ENCODE peak calls at places on chromosomes 6 and 20, in four cellular contexts. M is GM12891, W is K562, P is GM12878. H is an unnamed sample.

GRCh38 chr6:144064831-144065668 is 30.3 kb downstream of the SF3B5 start:
- DNase-seq in W (no peak), P (peak), M (no peak), H (no peak)

GRCh38 chr6:90701146-90701781 is 114.4 kb upstream of the MAP3K7 start:
- DNase-seq in P (no peak), W (no peak), M (no peak), H (peak)

GRCh38 chr6:151063339-151063738 is 176.4 kb upstream of the AKAP12 start:
- DNase-seq in P (no peak), M (no peak), W (no peak), H (no peak)

GRCh38 chr20:2616634-2617033 is 35.8 kb upstream of the NOP56 start:
- DNase-seq in P (no peak), W (no peak), M (no peak), H (no peak)

GRCh38 chr6:36963451-36964290 is 9.1 kb downstream of the PI16 start:
- DNase-seq in M (peak), P (no peak), W (no peak), H (peak)

GRCh38 chr6:80832337-80832736 is 725.9 kb downstream of the BCKDHB start:
- DNase-seq in P (no peak), W (no peak), M (no peak), H (no peak)

GRCh38 chr6:57207141-57207540 is 15.0 kb downstream of the RAB23 start:
- DNase-seq in M (no peak), P (no peak), W (no peak), H (no peak)

GRCh38 chr6:105432797-105433196 is 29.9 kb upstream of the PREP start:
- DNase-seq in M (no peak), P (no peak), W (no peak), H (no peak)

GRCh38 chr20:5715068-5715841 is 34.9 kb upstream of the SHLD1 start:
- DNase-seq in P (no peak), M (no peak), W (no peak), H (no peak)

GRCh38 chr20:43938932-43939761 is 24.5 kb downstream of the TOX2 start:
- DNase-seq in P (no peak), M (no peak), W (no peak), H (peak)

GRCh38 chr6:393391-394221 is 2.1 kb downstream of the IRF4 start:
- DNase-seq in P (no peak), M (no peak), W (no peak), H (no peak)

GRCh38 chr6:57307850-57308249 is 9.6 kb upstream of the PRIM2 start:
- DNase-seq in W (no peak), M (no peak), P (no peak), H (no peak)

GRCh38 chr20:25136643-25137559 is 55.0 kb upstream of the VSX1 start:
- DNase-seq in P (no peak), W (no peak), M (no peak), H (no peak)

GRCh38 chr6:129646617-129647016 is 63.4 kb downstream of the ARHGAP18 start:
- DNase-seq in W (no peak), P (peak), M (no peak), H (no peak)

GRCh38 chr6:35297541-35298481 is at the start of gene DEF6:
- DNase-seq in W (peak), P (peak), M (peak), H (peak)

GRCh38 chr20:61891916-61892649 is 173.6 kb downstream of the TAF4 start:
- DNase-seq in P (no peak), M (no peak), W (no peak), H (no peak)

GRCh38 chr6:92181347-92181746 is 1238.0 kb downstream of the EPHA7 start:
- DNase-seq in M (no peak), P (no peak), W (no peak), H (no peak)

GRCh38 chr6:13273931-13274706 is 54.2 kb downstream of the TBC1D7 start:
- DNase-seq in W (peak), M (no peak), P (peak), H (peak)

GRCh38 chr6:74755196-74755595 is 450.7 kb downstream of the COL12A1 start:
- DNase-seq in M (no peak), W (no peak), P (no peak), H (no peak)

GRCh38 chr6:19554356-19555225 is 282.6 kb upstream of the ID4 start:
- DNase-seq in W (no peak), P (no peak), M (no peak), H (no peak)

GRCh38 chr6:29850011-29850553 is 22.5 kb downstream of the HLA-G start:
- DNase-seq in M (no peak), W (peak), P (no peak), H (no peak)

GRCh38 chr6:35611235-35611634 is 77.5 kb downstream of the FKBP5 start:
- DNase-seq in W (no peak), P (no peak), M (no peak), H (no peak)

GRCh38 chr20:34390769-34391447 is 27.8 kb downstream of the ITCH start:
- DNase-seq in M (no peak), P (no peak), W (peak), H (no peak)

GRCh38 chr20:7993703-7994102 is 25.9 kb downstream of the TMX4 start:
- DNase-seq in M (no peak), W (no peak), P (no peak), H (no peak)

GRCh38 chr20:39849664-39850063 is 839.4 kb downstream of the MAFB start:
- DNase-seq in P (no peak), W (no peak), M (no peak), H (no peak)

DNA sequence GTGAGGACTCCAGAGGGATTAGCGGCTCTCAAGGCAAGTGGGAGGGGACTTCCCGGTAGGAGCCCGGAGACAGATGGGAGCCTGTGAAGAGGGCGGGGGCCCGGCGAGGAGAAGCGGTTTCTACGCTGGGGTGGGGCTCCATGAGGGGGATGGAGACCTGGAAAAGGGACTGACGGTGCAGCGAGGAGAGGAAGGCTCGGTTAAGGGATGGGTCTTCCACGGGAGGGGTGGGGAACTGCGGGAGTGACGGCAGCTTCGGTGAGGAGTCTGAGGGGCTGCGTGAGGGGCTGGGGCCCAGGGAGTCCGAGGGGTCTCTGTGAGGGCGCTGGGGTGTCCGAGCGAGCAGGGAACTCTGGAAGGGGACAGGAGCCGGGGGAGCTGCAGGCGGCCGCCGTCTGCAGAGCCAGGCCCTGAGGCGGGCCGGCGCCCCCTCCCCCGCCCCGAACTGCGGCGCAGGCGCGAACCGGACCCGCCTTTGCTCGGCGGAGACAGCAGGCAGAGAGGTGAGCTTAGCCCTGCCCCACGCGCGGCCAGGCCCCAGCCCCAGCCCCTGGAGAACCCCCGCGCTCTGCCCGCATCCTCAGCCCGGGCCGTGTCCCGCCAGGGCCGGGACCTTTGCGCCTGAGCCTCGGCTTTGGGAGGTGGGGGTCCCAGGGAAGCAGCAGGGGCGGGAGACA is at the start of gene NRSN2:
- DNase-seq in W (peak), M (peak), P (no peak), H (no peak)
- TF ChIP-seq SPI1 in W (peak), M (no peak), P (no peak), H (no peak)

GRCh38 chr20:42901689-42902518 is 287.8 kb downstream of the PTPRT start:
- DNase-seq in W (no peak), M (no peak), P (no peak), H (no peak)
- TF ChIP-seq SPI1 in W (no peak), M (no peak), P (no peak), H (no peak)

GRCh38 chr20:58175425-58175824 is 53.0 kb downstream of the ANKRD60 start:
- DNase-seq in P (no peak), W (no peak), M (no peak), H (no peak)
- TF ChIP-seq SPI1 in P (no peak), W (no peak), M (no peak), H (no peak)

GRCh38 chr20:37385659-37386504 is 39.9 kb downstream of the SRC start:
- DNase-seq in M (no peak), P (no peak), W (no peak), H (no peak)
- TF ChIP-seq SPI1 in M (no peak), P (no peak), W (no peak), H (no peak)

DNA sequence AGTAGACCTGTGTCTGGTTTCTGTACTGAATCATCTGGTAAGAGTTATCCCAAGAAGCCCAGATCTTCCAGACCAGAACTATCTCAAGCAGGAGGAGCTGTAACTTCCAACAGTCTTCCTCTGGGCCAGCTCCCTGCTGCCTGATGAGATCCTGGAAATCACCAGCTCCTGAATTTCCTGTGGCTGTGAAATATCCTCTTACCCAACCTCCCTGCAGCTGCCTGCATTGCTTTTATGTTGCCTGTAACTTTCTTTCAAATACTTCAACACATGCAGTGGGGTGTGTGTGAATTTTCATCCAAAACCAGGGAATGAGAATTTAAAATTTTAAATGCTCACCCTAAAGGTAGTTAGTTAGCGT is 160.5 kb upstream of the LAMP5 start:
- DNase-seq in M (no peak), P (no peak), W (no peak), H (no peak)
- TF ChIP-seq SPI1 in M (no peak), P (no peak), W (no peak), H (no peak)

GRCh38 chr20:16455296-16455695 is 118.0 kb downstream of the KIF16B start:
- DNase-seq in W (no peak), M (no peak), P (no peak), H (no peak)

GRCh38 chr20:16446246-16446645 is 127.0 kb downstream of the KIF16B start:
- DNase-seq in P (no peak), M (no peak), W (no peak), H (no peak)

GRCh38 chr20:16451970-16452369 is 121.3 kb downstream of the KIF16B start:
- DNase-seq in W (no peak), P (no peak), M (no peak), H (no peak)
- TF ChIP-seq SPI1 in W (no peak), P (no peak), M (no peak), H (no peak)

DNA sequence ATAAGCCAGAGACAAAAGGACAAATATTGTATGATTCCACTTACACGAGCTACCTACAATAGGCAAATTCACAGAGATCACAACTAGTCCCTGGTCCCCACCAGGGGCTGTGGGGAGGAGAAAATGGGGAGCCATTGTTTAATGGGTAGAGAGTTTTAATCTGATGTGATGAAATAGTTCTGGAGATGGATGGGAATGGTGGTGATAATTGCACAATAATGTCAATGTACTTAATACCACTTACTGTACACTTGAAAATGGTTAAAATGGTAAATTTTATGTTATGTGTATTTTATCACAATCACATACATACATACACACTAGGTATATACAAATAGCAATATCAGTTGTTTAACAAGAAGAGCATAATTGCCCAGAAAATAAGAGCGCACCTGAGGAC is 24.3 kb upstream of the GSTA3 start:
- DNase-seq in P (no peak), M (no peak), W (no peak), H (no peak)
- TF ChIP-seq SPI1 in P (no peak), M (no peak), W (no peak), H (no peak)

GRCh38 chr6:15313367-15313766 is 67.5 kb downstream of the JARID2 start:
- DNase-seq in W (no peak), M (no peak), P (no peak), H (peak)

GRCh38 chr6:15308445-15309213 is 62.8 kb downstream of the JARID2 start:
- DNase-seq in W (no peak), M (no peak), P (no peak), H (peak)

GRCh38 chr6:15310680-15311079 is 64.8 kb downstream of the JARID2 start:
- DNase-seq in W (no peak), M (no peak), P (no peak), H (no peak)

GRCh38 chr6:15312500-15312899 is 66.6 kb downstream of the JARID2 start:
- DNase-seq in W (no peak), P (no peak), M (no peak), H (no peak)

DNA sequence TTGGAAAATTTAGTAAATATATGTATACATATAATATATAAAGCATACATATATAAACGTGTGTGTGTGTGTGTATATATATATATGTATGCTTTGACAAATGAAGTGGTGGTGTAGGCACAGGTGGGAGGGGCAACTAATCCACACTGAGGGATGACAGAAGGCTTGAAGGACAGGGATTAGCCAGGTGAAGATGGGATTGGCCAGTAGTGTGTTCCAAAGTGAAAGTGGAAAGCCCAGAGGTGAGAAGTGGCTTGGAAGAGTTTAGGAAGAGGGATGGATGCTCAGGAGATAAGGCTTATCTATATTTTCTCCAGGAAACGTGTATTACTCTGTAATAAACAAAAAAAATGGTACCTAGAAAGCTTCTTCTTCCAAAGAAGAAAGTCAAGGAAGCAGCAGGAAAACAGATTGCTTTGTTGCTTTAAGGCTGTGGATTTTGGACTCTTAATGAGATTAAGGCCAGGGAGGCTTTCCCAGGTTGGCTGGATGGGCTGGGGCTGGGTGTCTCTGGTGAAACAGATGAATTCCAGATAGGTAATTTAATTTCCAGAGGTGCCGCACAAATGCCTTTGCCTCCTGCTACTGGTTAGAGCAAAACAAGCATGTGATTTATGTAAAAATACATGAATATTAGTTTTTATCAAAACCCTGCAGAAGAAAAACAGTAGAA is 63.9 kb downstream of the JARID2 start:
- DNase-seq in M (no peak), P (no peak), W (no peak), H (no peak)
- TF ChIP-seq SPI1 in M (no peak), P (no peak), W (no peak), H (no peak)

GRCh38 chr20:54475334-54476287 is at the start of gene DOK5:
- DNase-seq in M (peak), P (no peak), W (no peak), H (no peak)
- TF ChIP-seq SPI1 in M (no peak), P (no peak), W (no peak), H (no peak)